ENCODE peak calls at places on chromosomes 13 and 19, in nine cellular contexts. I, Y, Z, J, C, K, P, A and U are unnamed samples.

GRCh38 chr13:73849292-73849691 is 284.9 kb downstream of the KLF12 start:
- DNase-seq in I (peak), Y (no peak), Z (no peak), J (peak), C (no peak), K (no peak), P (peak), A (no peak), U (no peak)

GRCh38 chr13:100039740-100040139 is 49.2 kb upstream of the PCCA start:
- DNase-seq in I (peak), Y (no peak), Z (no peak), J (peak), C (no peak), K (no peak), P (no peak), A (peak), U (no peak)

GRCh38 chr13:84211048-84211447 is 328.8 kb upstream of the SLITRK1 start:
- DNase-seq in I (no peak), Y (no peak), Z (no peak), J (no peak), C (no peak), K (no peak), P (no peak), A (no peak), U (no peak)

GRCh38 chr13:42363941-42364612 is 92.1 kb downstream of the AKAP11 start:
- DNase-seq in I (no peak), Y (no peak), Z (no peak), J (peak), C (no peak), K (no peak), P (no peak), A (no peak), U (no peak)

GRCh38 chr13:96744665-96745331 is 249.5 kb downstream of the OXGR1 start:
- DNase-seq in I (no peak), Y (no peak), Z (no peak), J (no peak), C (no peak), K (no peak), P (no peak), A (no peak), U (no peak)

GRCh38 chr19:28915737-28916460 is 297.1 kb downstream of the UQCRFS1 start:
- DNase-seq in I (no peak), Y (no peak), Z (no peak), J (no peak), C (no peak), K (no peak), P (no peak), A (no peak), U (no peak)

GRCh38 chr13:75061909-75062308 is 420.1 kb downstream of the TBC1D4 start:
- DNase-seq in I (no peak), Y (no peak), Z (no peak), J (no peak), C (no peak), K (no peak), P (no peak), A (no peak), U (no peak)

GRCh38 chr13:27797228-27797624 is 4.9 kb downstream of the GSX1 start:
- DNase-seq in I (no peak), Y (no peak), Z (no peak), J (peak), C (no peak), K (no peak), P (peak), A (peak), U (no peak)

GRCh38 chr19:5567360-5567970 is at the start of gene TINCR:
- DNase-seq in I (no peak), Y (no peak), Z (no peak), J (no peak), C (no peak), K (no peak), P (no peak), A (peak), U (no peak)

GRCh38 chr13:96925466-96925865 is 68.8 kb downstream of the OXGR1 start:
- DNase-seq in I (peak), Y (no peak), Z (no peak), J (no peak), C (no peak), K (no peak), P (no peak), A (no peak), U (no peak)

GRCh38 chr13:109787135-109787954 is 962 bp upstream of the IRS2 start:
- DNase-seq in I (no peak), Y (peak), Z (no peak), J (no peak), C (peak), K (no peak), P (peak), A (peak), U (no peak)

GRCh38 chr19:41116261-41116660 is 2.0 kb downstream of the CYP2F1 start:
- DNase-seq in I (no peak), Y (no peak), Z (no peak), J (no peak), C (no peak), K (no peak), P (no peak), A (no peak), U (no peak)

GRCh38 chr19:38730731-38731589 is 13.3 kb downstream of the CAPN12 start:
- DNase-seq in I (no peak), Y (no peak), Z (no peak), J (no peak), C (no peak), K (no peak), P (no peak), A (no peak), U (no peak)

GRCh38 chr19:2345076-2345475 is 15.0 kb upstream of the TMPRSS9 start:
- DNase-seq in I (no peak), Y (no peak), Z (no peak), J (no peak), C (no peak), K (no peak), P (no peak), A (no peak), U (no peak)

GRCh38 chr13:110197471-110197870 is 109.5 kb downstream of the COL4A1 start:
- DNase-seq in I (no peak), Y (no peak), Z (no peak), J (no peak), C (no peak), K (no peak), P (no peak), A (no peak), U (no peak)

GRCh38 chr19:47699360-47699917 is 13.8 kb upstream of the EHD2 start:
- DNase-seq in I (peak), Y (peak), Z (no peak), J (peak), C (peak), K (no peak), P (peak), A (peak), U (no peak)

GRCh38 chr13:62407871-62408270 is 992.2 kb upstream of the PCDH20 start:
- DNase-seq in I (no peak), Y (no peak), Z (no peak), J (no peak), C (no peak), K (no peak), P (no peak), A (no peak), U (no peak)

GRCh38 chr13:86846501-86846900 is 824.7 kb upstream of the SLITRK5 start:
- DNase-seq in I (no peak), Y (no peak), Z (no peak), J (no peak), C (no peak), K (no peak), P (no peak), A (no peak), U (no peak)

GRCh38 chr13:110304256-110304655 is 2.7 kb downstream of the COL4A1 start:
- DNase-seq in I (no peak), Y (no peak), Z (no peak), J (no peak), C (no peak), K (no peak), P (no peak), A (no peak), U (no peak)

GRCh38 chr13:104779311-104779710 is 1713.1 kb upstream of the SLC10A2 start:
- DNase-seq in I (no peak), Y (no peak), Z (no peak), J (no peak), C (no peak), K (no peak), P (peak), A (no peak), U (no peak)

GRCh38 chr19:51593969-51594773 is 23.1 kb downstream of the ZNF175 start:
- DNase-seq in I (peak), Y (peak), Z (peak), J (peak), C (peak), K (peak), P (peak), A (peak), U (peak)

GRCh38 chr19:8612807-8613171 is 2.3 kb upstream of the ADAMTS10 start:
- DNase-seq in I (no peak), Y (no peak), Z (no peak), J (no peak), C (no peak), K (no peak), P (no peak), A (no peak), U (no peak)

GRCh38 chr19:31436121-31436776 is 87.0 kb upstream of the TSHZ3 start:
- DNase-seq in I (no peak), Y (no peak), Z (no peak), J (no peak), C (no peak), K (no peak), P (no peak), A (no peak), U (no peak)

GRCh38 chr13:38002596-38002995 is 133.0 kb upstream of the TRPC4 start:
- DNase-seq in I (no peak), Y (no peak), Z (no peak), J (no peak), C (no peak), K (no peak), P (no peak), A (no peak), U (no peak)

GRCh38 chr13:30870049-30870884 is 35.8 kb upstream of the MEDAG start:
- DNase-seq in I (no peak), Y (peak), Z (peak), J (no peak), C (peak), K (peak), P (peak), A (no peak), U (no peak)

GRCh38 chr13:46374710-46375109 is 12.3 kb downstream of the RUBCNL start:
- DNase-seq in I (no peak), Y (no peak), Z (no peak), J (no peak), C (no peak), K (no peak), P (no peak), A (no peak), U (no peak)

GRCh38 chr19:27971071-27971470 is 1241.9 kb downstream of the UQCRFS1 start:
- DNase-seq in I (no peak), Y (no peak), Z (no peak), J (no peak), C (no peak), K (no peak), P (peak), A (peak), U (no peak)

GRCh38 chr13:32037471-32037870 is 5.9 kb downstream of the FRY start:
- DNase-seq in I (no peak), Y (no peak), Z (no peak), J (no peak), C (no peak), K (no peak), P (no peak), A (no peak), U (no peak)

GRCh38 chr19:17183858-17184271 is 31.3 kb upstream of the USE1 start:
- DNase-seq in I (no peak), Y (no peak), Z (no peak), J (no peak), C (no peak), K (no peak), P (no peak), A (no peak), U (no peak)

GRCh38 chr13:45396548-45397095 is 21.6 kb downstream of the SLC25A30 start:
- DNase-seq in I (no peak), Y (no peak), Z (no peak), J (no peak), C (peak), K (no peak), P (no peak), A (no peak), U (no peak)

GRCh38 chr19:36032251-36033104 is at the start of gene CLIP3:
- DNase-seq in I (no peak), Y (peak), Z (peak), J (no peak), C (no peak), K (no peak), P (peak), A (peak), U (peak)

GRCh38 chr13:47085346-47085745 is 188.5 kb upstream of the HTR2A start:
- DNase-seq in I (no peak), Y (no peak), Z (no peak), J (no peak), C (no peak), K (no peak), P (no peak), A (no peak), U (no peak)

GRCh38 chr19:28669804-28670203 is 543.1 kb downstream of the UQCRFS1 start:
- DNase-seq in I (no peak), Y (no peak), Z (no peak), J (no peak), C (no peak), K (no peak), P (no peak), A (no peak), U (no peak)

GRCh38 chr19:1591421-1592022 is 1.1 kb downstream of the MBD3 start:
- DNase-seq in I (no peak), Y (no peak), Z (no peak), J (no peak), C (peak), K (no peak), P (no peak), A (peak), U (no peak)

GRCh38 chr13:53105881-53106280 is 77.3 kb downstream of the OLFM4 start:
- DNase-seq in I (no peak), Y (no peak), Z (no peak), J (no peak), C (no peak), K (no peak), P (no peak), A (no peak), U (no peak)

GRCh38 chr13:59546178-59546577 is 617.5 kb downstream of the DIAPH3 start:
- DNase-seq in I (no peak), Y (no peak), Z (no peak), J (no peak), C (no peak), K (no peak), P (no peak), A (no peak), U (no peak)

GRCh38 chr19:45339629-45340028 is 921 bp upstream of the KLC3 start:
- DNase-seq in I (no peak), Y (no peak), Z (no peak), J (no peak), C (no peak), K (no peak), P (no peak), A (no peak), U (no peak)

GRCh38 chr13:47215741-47216140 is 318.9 kb upstream of the HTR2A start:
- DNase-seq in I (no peak), Y (no peak), Z (no peak), J (no peak), C (no peak), K (no peak), P (no peak), A (no peak), U (no peak)

GRCh38 chr13:23610966-23611486 is 40.8 kb downstream of the TNFRSF19 start:
- DNase-seq in I (no peak), Y (no peak), Z (peak), J (no peak), C (peak), K (no peak), P (no peak), A (no peak), U (no peak)

GRCh38 chr13:23609414-23610186 is 39.4 kb downstream of the TNFRSF19 start:
- DNase-seq in I (no peak), Y (no peak), Z (peak), J (no peak), C (peak), K (peak), P (no peak), A (no peak), U (no peak)

GRCh38 chr13:23608138-23608537 is 37.9 kb downstream of the TNFRSF19 start:
- DNase-seq in I (no peak), Y (no peak), Z (no peak), J (no peak), C (no peak), K (no peak), P (no peak), A (no peak), U (no peak)

GRCh38 chr13:23610187-23610576 is 40.0 kb downstream of the TNFRSF19 start:
- DNase-seq in I (peak), Y (no peak), Z (peak), J (no peak), C (no peak), K (no peak), P (no peak), A (no peak), U (no peak)

GRCh38 chr13:23608704-23609413 is 38.6 kb downstream of the TNFRSF19 start:
- DNase-seq in I (peak), Y (no peak), Z (peak), J (no peak), C (peak), K (no peak), P (no peak), A (no peak), U (no peak)
- H3K27ac ChIP-seq in I (peak), Y (no peak), Z (peak), J (no peak), C (peak), K (peak), P (no peak), A (no peak), U (no peak)

GRCh38 chr13:77915676-77916075 is 3.0 kb downstream of the EDNRB start:
- DNase-seq in I (no peak), Y (no peak), Z (no peak), J (no peak), C (no peak), K (no peak), P (no peak), A (no peak), U (no peak)
- H3K27ac ChIP-seq in I (no peak), Y (no peak), Z (peak), J (no peak), C (no peak), K (no peak), P (no peak), A (no peak), U (no peak)

DNA sequence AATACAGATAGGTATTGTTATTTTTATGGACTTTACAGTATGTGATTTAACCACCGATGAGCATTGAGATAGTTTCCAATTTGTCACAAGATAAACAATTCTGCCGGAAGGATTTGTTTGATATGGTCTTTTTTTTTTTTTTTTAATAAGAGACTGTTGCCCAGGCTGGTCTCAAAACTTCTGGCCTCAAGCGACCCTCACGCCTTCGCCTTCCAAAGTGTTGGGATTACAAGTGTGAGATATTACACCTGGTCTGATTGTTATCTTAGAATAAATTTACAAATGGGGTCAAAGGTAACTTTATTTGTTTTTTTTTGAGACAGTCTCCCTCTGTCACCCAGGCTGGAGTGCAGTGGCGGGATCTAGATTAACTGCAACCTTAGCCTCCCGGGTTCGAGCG is 1.2 kb downstream of the GARRE1 start:
- DNase-seq in I (no peak), Y (no peak), Z (no peak), J (no peak), C (no peak), K (no peak), P (no peak), A (no peak), U (no peak)
- H3K27ac ChIP-seq in I (peak), Y (peak), Z (peak), J (peak), C (peak), K (peak), P (no peak), A (peak), U (peak)

DNA sequence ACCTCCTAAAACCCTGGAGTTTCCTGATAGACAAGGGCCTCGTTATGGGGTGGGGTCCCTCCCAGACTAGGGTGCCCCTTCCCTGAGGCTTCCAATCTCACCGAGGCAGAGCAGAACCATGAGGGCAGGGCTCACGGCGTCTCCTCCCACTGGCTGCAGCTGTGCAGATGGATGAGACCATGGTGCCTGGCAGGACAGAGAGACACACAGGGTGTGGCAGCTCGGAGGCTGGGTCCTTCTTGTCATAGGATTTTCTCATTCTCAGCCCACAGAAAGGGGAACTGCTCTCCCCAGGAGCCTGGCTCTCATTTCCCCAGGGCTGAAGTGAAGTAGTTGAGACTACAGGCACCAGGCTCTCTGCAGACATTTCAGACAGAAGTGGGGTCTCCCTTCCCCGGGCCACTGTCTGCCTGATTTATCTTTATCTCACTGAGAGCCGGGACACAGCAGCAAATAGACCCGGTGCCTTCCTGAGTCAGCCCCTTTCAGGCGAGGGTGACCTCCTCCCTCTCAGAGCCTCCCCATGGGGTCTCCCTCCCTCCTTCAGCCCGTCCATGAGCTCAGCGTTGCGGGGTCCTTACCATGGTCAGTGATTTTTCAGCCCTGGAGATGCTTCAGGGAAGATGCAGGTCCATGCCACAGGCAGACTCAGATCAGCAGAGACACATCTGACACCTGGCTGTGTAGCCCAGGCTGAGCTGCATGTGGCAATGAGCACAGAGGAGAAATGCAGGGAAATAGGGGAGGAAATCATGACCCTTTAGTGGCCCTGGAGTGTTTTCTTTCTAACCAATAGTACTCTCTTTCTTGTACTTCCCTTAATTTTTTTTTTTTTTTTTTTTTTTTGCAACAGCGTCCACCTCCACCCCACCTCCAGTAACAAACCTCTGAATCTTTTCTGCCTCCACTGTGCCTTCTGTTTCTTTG is at the start of gene LILRA5:
- DNase-seq in I (no peak), Y (no peak), Z (peak), J (no peak), C (no peak), K (no peak), P (no peak), A (no peak), U (peak)
- H3K27ac ChIP-seq in I (no peak), Y (no peak), Z (no peak), J (no peak), C (no peak), K (no peak), P (no peak), A (no peak), U (no peak)

DNA sequence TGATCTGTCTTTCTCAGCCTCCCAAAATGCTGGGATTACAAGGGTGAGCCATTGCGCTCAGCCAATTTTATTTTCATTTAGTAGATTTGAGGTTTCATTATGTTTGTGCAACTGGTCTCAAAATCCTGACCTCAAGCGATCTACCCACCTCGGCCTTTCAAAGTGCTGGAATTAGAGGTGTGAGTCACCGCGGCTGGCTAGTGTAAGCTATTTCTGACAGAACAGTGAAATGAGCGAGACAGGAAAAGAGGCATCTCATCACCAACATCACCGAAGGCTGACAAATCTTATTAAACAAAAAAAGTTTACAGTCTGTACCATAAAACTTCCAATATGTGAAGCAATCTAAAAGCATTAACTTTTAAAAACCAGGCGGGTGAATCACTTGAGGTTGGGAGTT is 12.2 kb upstream of the ZNF888 start:
- DNase-seq in I (no peak), Y (no peak), Z (no peak), J (no peak), C (no peak), K (no peak), P (no peak), A (no peak), U (no peak)
- H3K27ac ChIP-seq in I (no peak), Y (no peak), Z (no peak), J (no peak), C (no peak), K (no peak), P (no peak), A (peak), U (no peak)